ENCODE peak calls at places on chromosome 20, in eight cellular contexts. C, W, I, M, S, R, U and N are unnamed samples.

GRCh38 chr20:20295621-20296498 is 72.0 kb upstream of the INSM1 start:
- DNase-seq in C (no peak), W (no peak), I (no peak), M (no peak), S (no peak), R (no peak), U (no peak), N (no peak)

GRCh38 chr20:8757146-8757545 is 311.7 kb upstream of the PLCB4 start:
- DNase-seq in C (peak; percentile 71), W (peak; percentile 95), I (no peak), M (peak; percentile 25), S (no peak), R (no peak), U (no peak), N (no peak)

GRCh38 chr20:2820896-2821869 is 5.0 kb downstream of the TMEM239 start:
- DNase-seq in C (peak; percentile 39), W (no peak), I (no peak), M (no peak), S (no peak), R (peak; percentile 71), U (no peak), N (no peak)

GRCh38 chr20:51553897-51554504 is 11.5 kb upstream of the NFATC2 start:
- DNase-seq in C (peak; percentile 49), W (peak; percentile 75), I (no peak), M (no peak), S (no peak), R (no peak), U (no peak), N (no peak)

GRCh38 chr20:18058661-18059467 is 1.1 kb upstream of the OVOL2 start:
- DNase-seq in C (no peak), W (no peak), I (no peak), M (no peak), S (peak; percentile 24), R (peak; percentile 47), U (no peak), N (no peak)

GRCh38 chr20:61959301-61959700 is 106.4 kb downstream of the TAF4 start:
- DNase-seq in C (no peak), W (no peak), I (no peak), M (no peak), S (no peak), R (no peak), U (no peak), N (no peak)

GRCh38 chr20:4556781-4557180 is 164.9 kb upstream of the PRND start:
- DNase-seq in C (no peak), W (no peak), I (no peak), M (no peak), S (no peak), R (no peak), U (no peak), N (no peak)

GRCh38 chr20:37873909-37874308 is 29.0 kb upstream of the VSTM2L start:
- DNase-seq in C (no peak), W (no peak), I (no peak), M (no peak), S (no peak), R (no peak), U (no peak), N (no peak)

GRCh38 chr20:42902519-42902908 is 287.2 kb downstream of the PTPRT start:
- DNase-seq in C (no peak), W (no peak), I (no peak), M (no peak), S (no peak), R (no peak), U (no peak), N (no peak)

GRCh38 chr20:17662333-17663039 is 19.6 kb downstream of the RRBP1 start:
- DNase-seq in C (peak; percentile 96), W (peak; percentile 95), I (no peak), M (no peak), S (no peak), R (no peak), U (no peak), N (no peak)

GRCh38 chr20:32975698-32976674 is 28.2 kb downstream of the SUN5 start:
- DNase-seq in C (no peak), W (no peak), I (no peak), M (no peak), S (no peak), R (no peak), U (no peak), N (no peak)

GRCh38 chr20:19944772-19945459 is 72.2 kb upstream of the NAA20 start:
- DNase-seq in C (peak; percentile 32), W (peak; percentile 43), I (no peak), M (no peak), S (no peak), R (no peak), U (no peak), N (no peak)

GRCh38 chr20:44916586-44916985 is 6.7 kb downstream of the PABPC1L start:
- DNase-seq in C (no peak), W (no peak), I (no peak), M (no peak), S (no peak), R (no peak), U (no peak), N (no peak)

GRCh38 chr20:19284400-19285178 is 72.1 kb downstream of the SLC24A3 start:
- DNase-seq in C (no peak), W (no peak), I (no peak), M (no peak), S (no peak), R (no peak), U (no peak), N (no peak)

GRCh38 chr20:6104493-6105188 is 18.2 kb downstream of the FERMT1 start:
- DNase-seq in C (peak; percentile 56), W (peak; percentile 9), I (no peak), M (no peak), S (no peak), R (no peak), U (no peak), N (no peak)

GRCh38 chr20:45835230-45836224 is 1.9 kb downstream of the SNX21 start:
- DNase-seq in C (no peak), W (peak; percentile 90), I (no peak), M (no peak), S (no peak), R (no peak), U (no peak), N (no peak)

GRCh38 chr20:22768779-22769178 is 184.4 kb upstream of the FOXA2 start:
- DNase-seq in C (peak; percentile 11), W (no peak), I (no peak), M (no peak), S (no peak), R (no peak), U (no peak), N (no peak)